ENCODE peak calls at places on chromosomes 13 and 19, in four cellular contexts. O is GM12878, J is GM23338, M is HCT116. W is an unnamed sample.

GRCh38 chr19:17441241-17442135 is 7.0 kb downstream of the TMEM221 start:
- DNase-seq in O (no peak), J (peak; percentile 75), M (no peak), W (no peak)

GRCh38 chr13:21511841-21512240 is 52.7 kb upstream of the ZDHHC20 start:
- DNase-seq in O (no peak), J (no peak), M (no peak), W (no peak)

GRCh38 chr13:101624210-101624922 is 171.9 kb downstream of the ITGBL1 start:
- DNase-seq in O (no peak), J (peak; percentile 33), M (no peak), W (no peak)

GRCh38 chr13:32316030-32316344 is 679 bp downstream of the BRCA2 start:
- DNase-seq in O (peak; percentile 66), J (no peak), M (no peak), W (no peak)

GRCh38 chr13:19592657-19593175 is 31.4 kb upstream of the TPTE2 start:
- DNase-seq in O (no peak), J (no peak), M (no peak), W (no peak)

GRCh38 chr13:39463611-39464010 is 139.4 kb downstream of the LHFPL6 start:
- DNase-seq in O (no peak), J (no peak), M (no peak), W (no peak)

GRCh38 chr19:41872775-41873647 is 4.1 kb upstream of the CD79A start:
- DNase-seq in O (no peak), J (peak; percentile 96), M (peak; percentile 63), W (peak; percentile 89)

GRCh38 chr13:73913043-73913740 is 221.0 kb downstream of the KLF12 start:
- DNase-seq in O (no peak), J (no peak), M (no peak), W (no peak)

GRCh38 chr13:113342820-113343691 is 20.9 kb downstream of the GRTP1 start:
- DNase-seq in O (no peak), J (no peak), M (no peak), W (no peak)

GRCh38 chr13:41652735-41653361 is 195.5 kb downstream of the RGCC start:
- DNase-seq in O (no peak), J (peak; percentile 52), M (peak; percentile 23), W (peak; percentile 41)

GRCh38 chr13:98171806-98172569 is 5.1 kb downstream of the RNF113B start:
- DNase-seq in O (no peak), J (no peak), M (no peak), W (no peak)

GRCh38 chr19:46954502-46955004 is 65.1 kb upstream of the NPAS1 start:
- DNase-seq in O (no peak), J (no peak), M (no peak), W (no peak)

DNA sequence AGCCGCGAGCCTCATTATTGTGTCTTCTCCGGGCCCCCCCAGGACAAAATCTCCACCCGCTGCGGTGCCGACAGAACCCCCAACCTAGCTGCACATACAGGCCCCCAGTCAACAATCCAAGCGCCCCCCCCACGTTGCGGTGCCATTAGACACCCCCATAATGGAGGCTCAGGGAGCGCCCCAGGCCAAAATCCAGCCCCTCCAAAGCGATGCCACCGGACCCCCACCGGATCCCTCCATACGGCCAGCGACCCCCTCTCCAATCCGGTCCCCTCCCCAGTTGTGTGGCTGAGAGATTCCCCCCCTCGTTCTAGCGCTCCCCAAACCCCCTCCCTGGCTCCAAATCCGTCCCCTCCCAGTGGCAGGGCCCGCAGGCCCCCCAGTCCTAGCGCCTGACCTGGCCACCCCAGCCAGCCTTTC is 21.5 kb upstream of the SEMA6B start:
- DNase-seq in O (no peak), J (no peak), M (no peak), W (no peak)
- TF ChIP-seq REST in O (no peak), J (no peak), M (no peak), W (no peak)

DNA sequence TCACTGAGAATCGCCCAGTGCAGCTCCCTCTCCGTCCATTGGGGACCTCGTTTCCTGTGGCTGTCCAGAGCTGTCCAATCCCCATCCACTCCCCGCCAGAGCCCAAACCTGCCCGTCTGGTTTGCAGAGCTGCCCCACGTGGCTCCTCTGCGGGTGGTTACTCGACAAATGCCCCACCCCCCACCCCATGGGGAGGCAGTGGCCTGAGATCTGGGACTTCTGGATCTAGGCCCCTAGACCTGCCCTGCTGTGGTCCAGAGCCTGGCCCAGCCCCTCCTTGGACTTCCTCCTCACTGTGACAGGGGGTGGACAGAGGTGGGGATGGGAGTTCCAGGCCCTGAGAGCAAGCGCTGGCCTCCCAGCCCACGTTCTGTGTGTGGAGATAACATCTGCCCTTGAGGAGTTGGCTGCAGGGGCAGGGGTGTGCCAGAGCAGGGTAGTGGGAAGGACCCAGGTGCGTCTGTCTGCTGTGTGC is 29.1 kb downstream of the PAK4 start:
- DNase-seq in O (no peak), J (peak; percentile 78), M (peak; percentile 38), W (no peak)
- TF ChIP-seq CTCF in O (no peak), J (no peak), M (peak; percentile 22), W (no peak)

GRCh38 chr13:108985166-108985565 is 355.8 kb downstream of the MYO16 start:
- DNase-seq in O (no peak), J (no peak), M (no peak), W (no peak)

GRCh38 chr13:108984251-108984920 is 355.0 kb downstream of the MYO16 start:
- DNase-seq in O (no peak), J (no peak), M (no peak), W (no peak)

GRCh38 chr13:108980237-108980636 is 350.8 kb downstream of the MYO16 start:
- DNase-seq in O (no peak), J (no peak), M (no peak), W (no peak)

GRCh38 chr13:108983273-108983672 is 353.9 kb downstream of the MYO16 start:
- DNase-seq in O (no peak), J (no peak), M (no peak), W (no peak)

DNA sequence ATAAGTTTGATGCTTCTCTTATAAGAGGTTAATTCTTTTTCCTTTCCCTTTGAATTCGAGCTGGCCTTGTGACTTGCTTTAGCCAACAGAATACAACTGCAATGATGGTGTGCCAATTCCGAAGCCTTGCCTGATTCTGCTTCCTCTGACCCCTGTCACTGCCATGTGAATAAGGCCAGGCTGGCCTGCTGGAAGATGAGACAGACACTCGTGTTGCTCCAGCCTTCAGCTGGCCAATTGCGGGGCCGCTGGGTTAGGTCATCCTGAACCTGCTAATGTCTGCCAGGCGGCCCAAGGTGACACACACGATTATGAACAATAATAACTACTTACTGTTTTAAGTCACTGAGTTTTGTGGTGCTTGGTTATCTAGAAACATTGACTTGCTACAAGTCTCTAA is 352.0 kb downstream of the MYO16 start:
- DNase-seq in O (no peak), J (no peak), M (no peak), W (no peak)
- TF ChIP-seq REST in O (no peak), J (no peak), M (no peak), W (no peak)

GRCh38 chr19:10818306-10819123 is 17.5 kb downstream of the TMED1 start:
- DNase-seq in O (no peak), J (no peak), M (no peak), W (no peak)
- TF ChIP-seq CTCF in O (no peak), J (no peak), M (no peak), W (no peak)

GRCh38 chr13:85241045-85241444 is 558.2 kb downstream of the SLITRK6 start:
- DNase-seq in O (no peak), J (no peak), M (peak; percentile 10), W (no peak)

GRCh38 chr13:85247780-85248179 is 551.4 kb downstream of the SLITRK6 start:
- DNase-seq in O (no peak), J (no peak), M (no peak), W (no peak)

GRCh38 chr13:85243831-85244230 is 555.4 kb downstream of the SLITRK6 start:
- DNase-seq in O (no peak), J (no peak), M (no peak), W (no peak)
- TF ChIP-seq REST in O (no peak), J (no peak), M (no peak), W (no peak)

GRCh38 chr13:77745784-77746183 is 48.3 kb downstream of the SLAIN1 start:
- DNase-seq in O (no peak), J (no peak), M (no peak), W (no peak)
- TF ChIP-seq CTCF in O (no peak), J (no peak), M (no peak), W (no peak)